ENCODE peak calls at places on chromosomes 5 and 9, in five cellular contexts. R, S, X, U and K are unnamed samples.

GRCh38 chr5:172492991-172493390 is 38.7 kb upstream of the SH3PXD2B start:
- DNase-seq in R (no peak), S (no peak), X (no peak), U (no peak), K (no peak)

GRCh38 chr5:150118561-150119229 is 32.3 kb upstream of the CSF1R start:
- DNase-seq in R (no peak), S (no peak), X (no peak), U (no peak), K (no peak)

GRCh38 chr9:114811301-114811700 is 5.5 kb upstream of the TNFSF15 start:
- DNase-seq in R (no peak), S (no peak), X (no peak), U (no peak), K (no peak)

GRCh38 chr5:96509721-96510383 is 76.8 kb upstream of the PCSK1 start:
- DNase-seq in R (no peak), S (no peak), X (no peak), U (no peak), K (no peak)

GRCh38 chr5:1725641-1726468 is 73.8 kb downstream of the MRPL36 start:
- DNase-seq in R (no peak), S (no peak), X (no peak), U (no peak), K (no peak)

GRCh38 chr9:131657890-131658752 is 81.8 kb downstream of the RAPGEF1 start:
- DNase-seq in R (peak), S (no peak), X (peak), U (no peak), K (no peak)

GRCh38 chr9:34457266-34458012 is 931 bp downstream of the FAM219A start:
- DNase-seq in R (no peak), S (peak), X (no peak), U (peak), K (peak)

GRCh38 chr5:176890455-176891330 is 8.5 kb downstream of the HK3 start:
- DNase-seq in R (no peak), S (no peak), X (no peak), U (no peak), K (no peak)

GRCh38 chr9:69168709-69169217 is 5.3 kb upstream of the TJP2 start:
- DNase-seq in R (no peak), S (peak), X (peak), U (no peak), K (no peak)

GRCh38 chr9:86082870-86083269 is 16.5 kb downstream of the GOLM1 start:
- DNase-seq in R (no peak), S (no peak), X (no peak), U (no peak), K (no peak)

GRCh38 chr9:86454701-86455402 is 100.6 kb upstream of the TUT7 start:
- DNase-seq in R (no peak), S (no peak), X (no peak), U (no peak), K (no peak)

GRCh38 chr9:94933429-94933828 is 206.9 kb downstream of the AOPEP start:
- DNase-seq in R (no peak), S (no peak), X (no peak), U (no peak), K (no peak)

GRCh38 chr5:144352732-144353317 is 182.2 kb downstream of the KCTD16 start:
- DNase-seq in R (no peak), S (no peak), X (no peak), U (peak), K (no peak)

GRCh38 chr9:19230356-19231125 is at the start of gene DENND4C:
- DNase-seq in R (peak), S (peak), X (peak), U (peak), K (peak)

GRCh38 chr5:179820127-179820482 is 600 bp upstream of the SQSTM1 start:
- DNase-seq in R (no peak), S (no peak), X (no peak), U (no peak), K (no peak)

GRCh38 chr9:76374702-76375543 is 19.3 kb downstream of the RFK start:
- DNase-seq in R (no peak), S (peak), X (peak), U (no peak), K (peak)

GRCh38 chr9:87336407-87336806 is 161.3 kb upstream of the DAPK1 start:
- DNase-seq in R (no peak), S (peak), X (peak), U (no peak), K (no peak)

GRCh38 chr9:117729375-117729774 is 25.2 kb downstream of the TLR4 start:
- DNase-seq in R (no peak), S (no peak), X (no peak), U (no peak), K (no peak)

GRCh38 chr5:77957-78804 is 13.8 kb upstream of the PLEKHG4B start:
- DNase-seq in R (peak), S (peak), X (peak), U (peak), K (no peak)

GRCh38 chr9:120379611-120380010 is 200.4 kb downstream of the CDK5RAP2 start:
- DNase-seq in R (no peak), S (no peak), X (no peak), U (no peak), K (no peak)

GRCh38 chr5:174245506-174245905 is 200.0 kb downstream of the NSG2 start:
- DNase-seq in R (no peak), S (no peak), X (no peak), U (no peak), K (no peak)

GRCh38 chr9:106892632-106893031 is 29.7 kb downstream of the ZNF462 start:
- DNase-seq in R (peak), S (no peak), X (peak), U (peak), K (peak)

GRCh38 chr9:129506892-129507291 is 114.0 kb downstream of the C9orf50 start:
- DNase-seq in R (no peak), S (no peak), X (no peak), U (peak), K (no peak)
- TF ChIP-seq YY1 in R (peak), S (no peak), X (no peak), U (no peak), K (no peak)

DNA sequence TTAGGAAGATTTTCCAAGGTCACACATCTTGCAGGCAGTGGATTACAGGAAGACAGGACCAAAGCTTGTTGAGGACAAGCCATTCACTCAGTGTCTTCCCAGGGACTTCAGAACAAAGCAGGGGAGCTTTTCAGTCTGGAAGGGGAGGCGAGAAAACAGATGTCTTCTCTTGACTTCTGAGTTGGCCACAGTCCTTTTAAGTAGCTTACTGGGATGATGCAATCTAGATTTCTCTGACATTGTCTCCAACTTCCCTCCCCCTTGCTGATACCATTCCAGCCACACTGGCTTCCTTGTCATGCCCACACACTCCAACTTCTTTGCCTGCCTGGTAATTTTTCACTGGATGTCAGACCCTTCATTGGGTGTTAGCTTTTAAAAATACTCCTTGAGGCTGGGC is 174.2 kb upstream of the TBC1D2 start:
- DNase-seq in R (no peak), S (peak), X (no peak), U (no peak), K (no peak)
- TF ChIP-seq YY1 in R (no peak), S (no peak), X (no peak), U (no peak), K (no peak)

GRCh38 chr9:6869081-6869948 is 111.5 kb downstream of the KDM4C start:
- DNase-seq in R (no peak), S (no peak), X (no peak), U (peak), K (peak)
- TF ChIP-seq YY1 in R (no peak), S (no peak), X (no peak), U (no peak), K (no peak)

GRCh38 chr5:44048268-44048984 is 340.8 kb downstream of the FGF10 start:
- DNase-seq in R (no peak), S (no peak), X (no peak), U (no peak), K (no peak)
- TF ChIP-seq YY1 in R (no peak), S (no peak), X (no peak), U (no peak), K (no peak)

GRCh38 chr5:120552638-120553037 is 88.5 kb downstream of the PRR16 start:
- DNase-seq in R (no peak), S (no peak), X (no peak), U (no peak), K (no peak)
- TF ChIP-seq YY1 in R (no peak), S (no peak), X (no peak), U (no peak), K (no peak)

DNA sequence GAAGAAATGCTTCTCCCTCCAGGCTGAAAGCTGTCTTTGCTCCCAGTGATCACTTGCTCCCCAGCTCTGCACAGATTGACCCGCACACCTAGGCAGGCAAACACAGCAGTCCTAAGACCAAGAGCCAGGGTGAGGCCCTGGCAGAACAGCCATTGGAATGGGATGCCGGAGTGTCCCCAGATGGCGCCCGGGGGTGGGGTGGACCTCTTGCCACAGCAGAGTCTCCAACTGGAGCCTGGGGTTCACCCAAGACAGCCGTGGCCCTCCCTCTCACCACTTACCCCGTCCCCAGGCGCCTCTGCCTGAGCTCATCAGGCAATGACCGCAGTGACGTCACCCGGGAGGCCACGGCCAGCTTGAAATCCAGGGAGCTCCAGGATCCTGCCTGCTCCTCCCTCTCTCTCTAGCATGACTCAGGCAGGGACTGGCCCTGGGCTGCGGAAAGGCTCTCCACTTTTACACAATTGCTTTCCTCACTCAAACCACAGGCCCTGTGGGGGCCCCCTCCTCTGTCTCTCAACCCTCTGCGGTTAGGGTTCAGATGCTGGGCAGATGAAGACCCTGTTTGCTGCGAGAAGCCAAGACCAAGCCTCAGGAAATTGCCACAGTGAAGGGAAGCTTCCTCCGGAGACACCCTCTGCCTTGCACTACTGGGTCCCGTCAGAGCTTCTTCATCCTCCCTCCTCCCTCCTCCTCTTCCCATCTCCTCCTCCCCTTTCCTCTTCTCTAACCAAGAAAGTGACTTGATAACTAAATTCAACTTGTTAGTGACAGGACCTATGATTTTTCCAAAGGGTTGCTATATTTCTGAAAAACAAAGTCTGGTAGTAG is 24.3 kb upstream of the PTGES start:
- DNase-seq in R (peak), S (peak), X (peak), U (peak), K (peak)
- TF ChIP-seq YY1 in R (no peak), S (peak), X (no peak), U (peak), K (no peak)

DNA sequence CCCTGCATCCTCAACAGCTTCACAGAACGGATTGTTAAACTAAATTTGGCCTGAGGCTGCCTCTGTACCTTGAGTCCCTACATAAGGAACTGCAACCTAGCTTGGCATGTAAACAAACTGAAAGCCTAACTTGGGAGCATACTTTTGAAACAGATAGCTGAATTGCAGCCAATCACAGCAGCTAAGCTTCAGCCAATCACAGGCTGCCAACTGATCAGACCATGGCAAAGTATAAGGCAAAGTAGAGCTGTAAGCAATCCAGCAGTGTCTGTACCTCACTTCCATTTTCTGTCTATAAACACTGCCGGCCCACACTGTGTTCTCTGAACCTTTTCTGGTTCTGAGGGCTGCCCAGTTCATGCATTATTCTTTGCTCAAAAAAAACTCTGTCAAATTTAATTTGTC is 8.9 kb upstream of the ZNF483 start:
- DNase-seq in R (no peak), S (peak), X (peak), U (no peak), K (no peak)
- TF ChIP-seq YY1 in R (no peak), S (no peak), X (no peak), U (no peak), K (no peak)

DNA sequence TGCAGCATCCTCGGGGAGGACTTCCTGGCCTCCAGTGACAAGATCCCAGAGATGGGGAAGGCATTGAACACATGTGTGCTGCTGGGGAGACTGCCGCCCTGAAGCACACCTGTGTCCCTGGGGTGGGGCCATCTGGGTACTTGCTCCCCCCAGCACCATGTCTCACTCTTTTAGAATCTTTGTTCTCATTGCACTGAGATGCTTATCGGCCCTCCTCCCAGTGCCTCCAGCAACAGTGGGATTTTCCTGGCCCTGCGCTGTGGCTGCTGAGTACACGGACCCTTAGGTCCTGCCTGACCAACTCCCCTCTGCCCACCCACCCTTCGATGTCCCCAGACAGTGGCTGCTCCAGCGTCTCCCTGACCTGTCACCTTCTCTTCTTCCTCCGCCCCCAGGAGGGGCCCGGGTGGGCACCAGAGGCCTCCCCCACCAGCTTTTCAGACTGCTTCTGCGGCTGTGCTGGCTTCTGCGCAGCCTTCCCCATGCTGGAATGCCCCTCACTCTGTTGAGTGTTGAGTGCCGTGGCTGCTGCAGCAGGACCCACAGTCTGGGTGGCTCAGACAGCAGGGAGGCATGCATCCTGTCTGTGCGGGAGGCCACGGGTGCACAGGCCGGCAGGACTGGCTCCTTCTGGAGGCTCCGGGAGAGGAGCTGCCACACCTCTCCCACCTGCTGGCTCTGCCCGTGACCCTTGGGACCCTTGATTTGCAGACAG is 146.0 kb upstream of the IRX2 start:
- DNase-seq in R (no peak), S (no peak), X (no peak), U (no peak), K (no peak)
- TF ChIP-seq YY1 in R (no peak), S (no peak), X (no peak), U (no peak), K (no peak)

GRCh38 chr5:11905209-11905608 is 963 bp upstream of the CTNND2 start:
- DNase-seq in R (no peak), S (no peak), X (no peak), U (no peak), K (no peak)

GRCh38 chr5:11904270-11904906 is at the start of gene CTNND2:
- DNase-seq in R (no peak), S (no peak), X (no peak), U (peak), K (peak)

GRCh38 chr5:11902304-11902703 is 1.9 kb downstream of the CTNND2 start:
- DNase-seq in R (no peak), S (no peak), X (no peak), U (no peak), K (no peak)

GRCh38 chr5:11903121-11903613 is 1.1 kb downstream of the CTNND2 start:
- DNase-seq in R (no peak), S (no peak), X (no peak), U (no peak), K (no peak)

DNA sequence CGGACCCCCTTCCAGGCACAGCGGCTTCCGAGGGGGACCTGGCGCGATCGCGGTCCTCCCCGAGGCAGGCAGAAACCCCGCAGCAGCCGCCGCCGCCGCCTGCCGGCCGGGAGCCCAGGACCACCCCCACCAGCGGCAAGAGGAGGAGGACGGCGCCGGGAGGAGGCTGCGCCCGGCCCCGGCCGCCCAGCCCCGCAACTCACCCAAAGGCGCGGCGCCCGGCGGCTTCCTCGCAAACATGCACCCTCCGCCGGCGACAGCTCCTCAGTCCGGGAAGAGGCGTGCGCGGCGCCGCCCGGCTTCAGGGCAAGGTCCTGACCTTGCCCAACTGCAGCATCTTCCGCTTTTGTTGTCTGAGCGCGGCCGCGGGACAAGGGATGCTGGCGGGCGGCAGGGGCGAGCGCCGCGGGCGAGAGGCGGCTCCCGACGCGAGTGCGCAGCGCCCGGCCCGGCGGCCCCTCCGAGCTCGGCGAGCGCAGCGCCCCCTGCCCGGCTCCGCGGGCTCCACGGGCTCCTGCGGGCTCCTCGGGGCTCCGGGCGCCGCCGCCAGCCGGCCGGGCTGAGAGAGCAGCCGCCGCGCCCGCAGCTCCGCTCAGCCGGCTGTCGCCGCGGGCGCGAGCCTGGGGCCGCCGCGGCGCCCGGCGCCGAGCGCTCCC is 504 bp downstream of the CTNND2 start:
- DNase-seq in R (no peak), S (no peak), X (no peak), U (peak), K (no peak)
- TF ChIP-seq YY1 in R (no peak), S (no peak), X (no peak), U (no peak), K (no peak)